ENCODE peak calls at places on chromosome 22, in ten cellular contexts. One of them, this sample, is unnamed.
A peak's percentile ranks its signal among the peaks of the same experiment; 100 is the strongest.

GRCh38 chr22:20975541-20976290 is 6.4 kb upstream of the LZTR1 start:
- DNase-seq in Peyer's patch: no peak
- DNase-seq in lower leg skin: no peak
- DNase-seq in HCT116: no peak
- DNase-seq in A549: no peak
- DNase-seq in spleen: no peak
- DNase-seq in heart left ventricle: no peak
- DNase-seq in prostate gland: no peak
- DNase-seq in H1: no peak
- DNase-seq in upper lobe of left lung: peak; percentile 36
- DNase-seq in this sample: no peak

GRCh38 chr22:37566903-37567798 is 6.9 kb downstream of the CDC42EP1 start:
- DNase-seq in HCT116: peak; percentile 84
- DNase-seq in prostate gland: peak; percentile 90
- DNase-seq in Peyer's patch: peak; percentile 94
- DNase-seq in spleen: peak; percentile 98
- DNase-seq in upper lobe of left lung: peak; percentile 94
- DNase-seq in heart left ventricle: peak; percentile 91
- DNase-seq in lower leg skin: peak; percentile 96
- DNase-seq in H1: peak; percentile 98
- DNase-seq in A549: peak; percentile 68
- DNase-seq in this sample: peak; percentile 95

GRCh38 chr22:22394589-22394988 is 114.0 kb downstream of the ZNF280B start:
- DNase-seq in prostate gland: no peak
- DNase-seq in upper lobe of left lung: no peak
- DNase-seq in spleen: peak; percentile 85
- DNase-seq in A549: no peak
- DNase-seq in lower leg skin: peak; percentile 36
- DNase-seq in heart left ventricle: no peak
- DNase-seq in H1: no peak
- DNase-seq in Peyer's patch: no peak
- DNase-seq in HCT116: no peak
- DNase-seq in this sample: peak; percentile 51

GRCh38 chr22:24430431-24431308 is 3.3 kb downstream of the ADORA2A start:
- DNase-seq in lower leg skin: no peak
- DNase-seq in prostate gland: no peak
- DNase-seq in upper lobe of left lung: no peak
- DNase-seq in A549: no peak
- DNase-seq in Peyer's patch: peak; percentile 46
- DNase-seq in H1: no peak
- DNase-seq in HCT116: no peak
- DNase-seq in heart left ventricle: peak; percentile 55
- DNase-seq in spleen: peak; percentile 79
- DNase-seq in this sample: no peak

GRCh38 chr22:44354288-44354687 is 41.5 kb upstream of the SHISAL1 start:
- DNase-seq in spleen: peak; percentile 38
- DNase-seq in lower leg skin: peak; percentile 80
- DNase-seq in prostate gland: no peak
- DNase-seq in heart left ventricle: peak; percentile 6
- DNase-seq in Peyer's patch: peak; percentile 23
- DNase-seq in A549: no peak
- DNase-seq in H1: no peak
- DNase-seq in HCT116: no peak
- DNase-seq in upper lobe of left lung: no peak
- DNase-seq in this sample: no peak

GRCh38 chr22:44316393-44317162 is 3.8 kb upstream of the SHISAL1 start:
- DNase-seq in upper lobe of left lung: no peak
- DNase-seq in HCT116: no peak
- DNase-seq in spleen: no peak
- DNase-seq in prostate gland: no peak
- DNase-seq in H1: no peak
- DNase-seq in A549: no peak
- DNase-seq in Peyer's patch: no peak
- DNase-seq in heart left ventricle: no peak
- DNase-seq in lower leg skin: no peak
- DNase-seq in this sample: no peak

GRCh38 chr22:24002849-24003248 is 2.4 kb downstream of the GSTT4 start:
- DNase-seq in HCT116: no peak
- DNase-seq in lower leg skin: no peak
- DNase-seq in H1: no peak
- DNase-seq in heart left ventricle: no peak
- DNase-seq in Peyer's patch: no peak
- DNase-seq in spleen: no peak
- DNase-seq in prostate gland: no peak
- DNase-seq in A549: peak; percentile 7
- DNase-seq in upper lobe of left lung: no peak
- DNase-seq in this sample: no peak

GRCh38 chr22:45769569-45770210 is 98.1 kb downstream of the ATXN10 start:
- DNase-seq in A549: no peak
- DNase-seq in heart left ventricle: no peak
- DNase-seq in HCT116: no peak
- DNase-seq in spleen: no peak
- DNase-seq in upper lobe of left lung: no peak
- DNase-seq in prostate gland: no peak
- DNase-seq in H1: no peak
- DNase-seq in lower leg skin: no peak
- DNase-seq in Peyer's patch: no peak
- DNase-seq in this sample: no peak

GRCh38 chr22:29253561-29254282 is 14.1 kb downstream of the RHBDD3 start:
- DNase-seq in upper lobe of left lung: peak; percentile 54
- DNase-seq in Peyer's patch: no peak
- DNase-seq in lower leg skin: peak; percentile 78
- DNase-seq in heart left ventricle: no peak
- DNase-seq in prostate gland: no peak
- DNase-seq in H1: no peak
- DNase-seq in A549: no peak
- DNase-seq in HCT116: no peak
- DNase-seq in spleen: no peak
- DNase-seq in this sample: no peak

GRCh38 chr22:19916941-19917340 is 24.6 kb upstream of the COMT start:
- DNase-seq in H1: no peak
- DNase-seq in lower leg skin: no peak
- DNase-seq in heart left ventricle: no peak
- DNase-seq in A549: no peak
- DNase-seq in Peyer's patch: no peak
- DNase-seq in upper lobe of left lung: no peak
- DNase-seq in HCT116: no peak
- DNase-seq in prostate gland: no peak
- DNase-seq in spleen: no peak
- DNase-seq in this sample: no peak

GRCh38 chr22:21917959-21918261 is 34.7 kb downstream of the PPM1F start:
- DNase-seq in prostate gland: no peak
- DNase-seq in HCT116: no peak
- DNase-seq in heart left ventricle: no peak
- DNase-seq in A549: no peak
- DNase-seq in upper lobe of left lung: no peak
- DNase-seq in lower leg skin: no peak
- DNase-seq in Peyer's patch: no peak
- DNase-seq in spleen: no peak
- DNase-seq in H1: no peak
- DNase-seq in this sample: no peak

GRCh38 chr22:44752285-44753188 is at the start of gene ARHGAP8:
- DNase-seq in lower leg skin: no peak
- DNase-seq in HCT116: no peak
- DNase-seq in heart left ventricle: no peak
- DNase-seq in upper lobe of left lung: peak; percentile 91
- DNase-seq in H1: peak; percentile 72
- DNase-seq in A549: no peak
- DNase-seq in spleen: peak; percentile 75
- DNase-seq in prostate gland: peak; percentile 63
- DNase-seq in Peyer's patch: peak; percentile 85
- DNase-seq in this sample: peak; percentile 64

GRCh38 chr22:46062232-46062615 is 85.3 kb upstream of the WNT7B start:
- DNase-seq in lower leg skin: peak; percentile 81
- DNase-seq in spleen: no peak
- DNase-seq in A549: no peak
- DNase-seq in H1: no peak
- DNase-seq in heart left ventricle: no peak
- DNase-seq in prostate gland: no peak
- DNase-seq in upper lobe of left lung: no peak
- DNase-seq in Peyer's patch: peak; percentile 40
- DNase-seq in HCT116: no peak
- DNase-seq in this sample: peak; percentile 4

GRCh38 chr22:37384691-37385090 is 42.6 kb downstream of the ELFN2 start:
- DNase-seq in upper lobe of left lung: peak; percentile 65
- DNase-seq in heart left ventricle: no peak
- DNase-seq in HCT116: no peak
- DNase-seq in Peyer's patch: no peak
- DNase-seq in spleen: no peak
- DNase-seq in lower leg skin: no peak
- DNase-seq in H1: no peak
- DNase-seq in prostate gland: no peak
- DNase-seq in A549: no peak
- DNase-seq in this sample: no peak

GRCh38 chr22:43293259-43293658 is 49.9 kb downstream of the SCUBE1 start:
- DNase-seq in prostate gland: peak; percentile 17
- DNase-seq in A549: no peak
- DNase-seq in spleen: no peak
- DNase-seq in lower leg skin: no peak
- DNase-seq in HCT116: no peak
- DNase-seq in upper lobe of left lung: peak; percentile 58
- DNase-seq in Peyer's patch: no peak
- DNase-seq in heart left ventricle: no peak
- DNase-seq in H1: no peak
- DNase-seq in this sample: peak; percentile 58

GRCh38 chr22:39437836-39438704 is 18.7 kb upstream of the MGAT3 start:
- DNase-seq in spleen: no peak
- DNase-seq in upper lobe of left lung: no peak
- DNase-seq in lower leg skin: no peak
- DNase-seq in prostate gland: no peak
- DNase-seq in Peyer's patch: no peak
- DNase-seq in A549: no peak
- DNase-seq in HCT116: no peak
- DNase-seq in H1: no peak
- DNase-seq in heart left ventricle: no peak
- DNase-seq in this sample: peak; percentile 47
- H3K4me3 ChIP-seq in spleen: no peak overlapping the region
- H3K4me3 ChIP-seq in upper lobe of left lung: no peak overlapping the region
- H3K4me3 ChIP-seq in lower leg skin: no peak overlapping the region
- H3K4me3 ChIP-seq in prostate gland: no peak overlapping the region
- H3K4me3 ChIP-seq in Peyer's patch: peak overlapping the region; percentile 19
- H3K4me3 ChIP-seq in A549: no peak overlapping the region
- H3K4me3 ChIP-seq in HCT116: no peak overlapping the region
- H3K4me3 ChIP-seq in H1: no peak overlapping the region
- H3K4me3 ChIP-seq in heart left ventricle: peak overlapping the region; percentile 27
- H3K4me3 ChIP-seq in this sample: no peak overlapping the region

GRCh38 chr22:36028646-36029405 is at the start of gene RBFOX2:
- DNase-seq in heart left ventricle: peak; percentile 98
- DNase-seq in HCT116: peak; percentile 88
- DNase-seq in Peyer's patch: peak; percentile 99
- DNase-seq in H1: peak; percentile 99
- DNase-seq in spleen: peak; percentile 90
- DNase-seq in upper lobe of left lung: peak; percentile 97
- DNase-seq in lower leg skin: peak; percentile 99
- DNase-seq in prostate gland: peak; percentile 97
- DNase-seq in A549: peak; percentile 91
- DNase-seq in this sample: peak; percentile 97
- TF ChIP-seq POLR2A in heart left ventricle: no peak
- TF ChIP-seq POLR2A in HCT116: peak; percentile 24
- TF ChIP-seq POLR2A in Peyer's patch: no peak
- TF ChIP-seq POLR2A in H1: no peak
- TF ChIP-seq POLR2A in spleen: no peak
- TF ChIP-seq POLR2A in upper lobe of left lung: no peak
- TF ChIP-seq POLR2A in lower leg skin: no peak
- TF ChIP-seq POLR2A in prostate gland: peak; percentile 55
- TF ChIP-seq POLR2A in A549: peak; percentile 48
- TF ChIP-seq POLR2A in this sample: peak; percentile 35

DNA sequence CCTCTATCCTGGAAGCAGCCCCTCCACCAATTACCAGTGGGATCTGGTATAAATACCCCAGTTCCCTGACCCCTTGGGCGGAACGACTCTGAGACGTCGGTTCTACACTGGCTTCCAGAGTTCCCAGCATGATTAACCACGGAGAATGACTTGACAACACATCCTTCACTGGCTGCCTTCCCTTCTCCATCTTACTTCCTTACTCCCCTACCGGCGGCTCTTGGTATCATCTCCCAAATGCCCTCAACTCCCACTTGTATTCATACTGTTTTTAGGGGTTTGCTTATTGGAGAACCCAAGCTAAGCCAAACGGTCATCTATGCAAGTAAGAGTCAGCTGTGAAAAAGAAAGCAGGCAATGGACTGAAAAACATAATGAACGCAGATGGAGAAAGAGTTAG is 56.1 kb downstream of the APOL3 start:
- DNase-seq in lower leg skin: no peak
- DNase-seq in Peyer's patch: no peak
- DNase-seq in heart left ventricle: no peak
- DNase-seq in spleen: no peak
- DNase-seq in upper lobe of left lung: no peak
- DNase-seq in A549: no peak
- DNase-seq in prostate gland: no peak
- DNase-seq in H1: peak; percentile 57
- DNase-seq in HCT116: no peak
- DNase-seq in this sample: no peak
- TF ChIP-seq CTCF in lower leg skin: no peak
- TF ChIP-seq CTCF in Peyer's patch: no peak
- TF ChIP-seq CTCF in heart left ventricle: no peak
- TF ChIP-seq CTCF in spleen: no peak
- TF ChIP-seq CTCF in upper lobe of left lung: no peak
- TF ChIP-seq CTCF in A549: no peak
- TF ChIP-seq CTCF in prostate gland: no peak
- TF ChIP-seq CTCF in H1: peak; percentile 12
- TF ChIP-seq CTCF in HCT116: peak; percentile 3
- TF ChIP-seq CTCF in this sample: no peak

GRCh38 chr22:39252461-39253391 is 7.9 kb upstream of the PDGFB start:
- DNase-seq in upper lobe of left lung: peak; percentile 77
- DNase-seq in A549: no peak
- DNase-seq in H1: no peak
- DNase-seq in lower leg skin: no peak
- DNase-seq in heart left ventricle: no peak
- DNase-seq in HCT116: no peak
- DNase-seq in spleen: no peak
- DNase-seq in Peyer's patch: no peak
- DNase-seq in prostate gland: no peak
- DNase-seq in this sample: no peak

GRCh38 chr22:39254122-39254521 is 9.3 kb upstream of the PDGFB start:
- DNase-seq in heart left ventricle: no peak
- DNase-seq in HCT116: no peak
- DNase-seq in upper lobe of left lung: peak; percentile 72
- DNase-seq in A549: no peak
- DNase-seq in prostate gland: no peak
- DNase-seq in spleen: no peak
- DNase-seq in lower leg skin: no peak
- DNase-seq in Peyer's patch: no peak
- DNase-seq in H1: no peak
- DNase-seq in this sample: no peak

GRCh38 chr22:39254789-39255298 is 10.1 kb upstream of the PDGFB start:
- DNase-seq in Peyer's patch: no peak
- DNase-seq in HCT116: no peak
- DNase-seq in prostate gland: no peak
- DNase-seq in A549: peak; percentile 48
- DNase-seq in H1: no peak
- DNase-seq in lower leg skin: no peak
- DNase-seq in spleen: no peak
- DNase-seq in upper lobe of left lung: peak; percentile 56
- DNase-seq in heart left ventricle: peak; percentile 73
- DNase-seq in this sample: no peak

GRCh38 chr22:39251762-39252460 is 7.1 kb upstream of the PDGFB start:
- DNase-seq in prostate gland: peak; percentile 23
- DNase-seq in spleen: no peak
- DNase-seq in HCT116: no peak
- DNase-seq in A549: peak; percentile 66
- DNase-seq in Peyer's patch: no peak
- DNase-seq in heart left ventricle: no peak
- DNase-seq in H1: no peak
- DNase-seq in upper lobe of left lung: no peak
- DNase-seq in lower leg skin: no peak
- DNase-seq in this sample: no peak

GRCh38 chr22:39253427-39254070 is 8.8 kb upstream of the PDGFB start:
- DNase-seq in heart left ventricle: peak; percentile 79
- DNase-seq in spleen: no peak
- DNase-seq in H1: no peak
- DNase-seq in A549: peak; percentile 81
- DNase-seq in lower leg skin: no peak
- DNase-seq in Peyer's patch: peak; percentile 68
- DNase-seq in HCT116: peak; percentile 73
- DNase-seq in prostate gland: peak; percentile 89
- DNase-seq in upper lobe of left lung: peak; percentile 87
- DNase-seq in this sample: peak; percentile 38
- H3K4me3 ChIP-seq in heart left ventricle: no peak overlapping the region
- H3K4me3 ChIP-seq in spleen: no peak overlapping the region
- H3K4me3 ChIP-seq in H1: no peak overlapping the region
- H3K4me3 ChIP-seq in A549: peak overlapping the region; percentile 31
- H3K4me3 ChIP-seq in lower leg skin: no peak overlapping the region
- H3K4me3 ChIP-seq in Peyer's patch: no peak overlapping the region
- H3K4me3 ChIP-seq in HCT116: peak overlapping the region; percentile 30
- H3K4me3 ChIP-seq in prostate gland: no peak overlapping the region
- H3K4me3 ChIP-seq in upper lobe of left lung: no peak overlapping the region
- H3K4me3 ChIP-seq in this sample: no peak overlapping the region

This sample was measured in transverse colon.